ENCODE peak calls at places on chromosome 4, in seven cellular contexts. G is hepatocyte, R is activated T-cell treated with anti-CD3 and anti-CD28 coated beads for 1 hour, D is cerebellum, X is HT1080, I is HS-27A, Z is psoas muscle. B is an unnamed sample.

GRCh38 chr4:43337707-43338106 is 445.2 kb downstream of the GRXCR1 start:
- DNase-seq in G (no peak), R (no peak), D (no peak), X (peak; percentile 44), I (no peak), Z (no peak), B (peak; percentile 82)

GRCh38 chr4:139988863-139989765 is 164.9 kb downstream of the MAML3 start:
- DNase-seq in G (peak; percentile 75), R (no peak), D (no peak), X (peak; percentile 99), I (peak; percentile 89), Z (no peak), B (peak; percentile 98)

GRCh38 chr4:166512267-166512666 is 639.2 kb downstream of the TLL1 start:
- DNase-seq in G (no peak), R (no peak), D (no peak), X (no peak), I (no peak), Z (no peak), B (no peak)

GRCh38 chr4:34893382-34893781 is 1350.9 kb downstream of the ARAP2 start:
- DNase-seq in G (no peak), R (no peak), D (no peak), X (no peak), I (no peak), Z (no peak), B (no peak)

GRCh38 chr4:107647591-107647990 is 72.4 kb downstream of the PAPSS1 start:
- DNase-seq in G (no peak), R (no peak), D (no peak), X (no peak), I (no peak), Z (no peak), B (no peak)

GRCh38 chr4:65911720-65912119 is 241.4 kb upstream of the EPHA5 start:
- DNase-seq in G (no peak), R (no peak), D (no peak), X (no peak), I (no peak), Z (no peak), B (no peak)

GRCh38 chr4:47315346-47315745 is 148.2 kb downstream of the COMMD8 start:
- DNase-seq in G (no peak), R (no peak), D (no peak), X (peak; percentile 70), I (peak; percentile 11), Z (no peak), B (peak; percentile 68)

GRCh38 chr4:83613023-83613422 is 77.1 kb downstream of the GPAT3 start:
- DNase-seq in G (no peak), R (no peak), D (no peak), X (no peak), I (no peak), Z (no peak), B (no peak)

GRCh38 chr4:121139533-121140222 is 24.4 kb downstream of the TNIP3 start:
- DNase-seq in G (peak; percentile 6), R (no peak), D (no peak), X (peak; percentile 68), I (no peak), Z (no peak), B (peak; percentile 93)

GRCh38 chr4:186104114-186104894 is at the start of gene FAM149A:
- DNase-seq in G (peak; percentile 73), R (peak; percentile 46), D (peak; percentile 3), X (peak; percentile 31), I (no peak), Z (peak; percentile 53), B (peak; percentile 1)

GRCh38 chr4:97028785-97029184 is 1114.5 kb downstream of the STPG2 start:
- DNase-seq in G (no peak), R (no peak), D (no peak), X (no peak), I (no peak), Z (no peak), B (no peak)

GRCh38 chr4:41896648-41897047 is 38.6 kb upstream of the TMEM33 start:
- DNase-seq in G (no peak), R (no peak), D (no peak), X (no peak), I (no peak), Z (no peak), B (no peak)

GRCh38 chr4:61200991-61201526 is 933 bp downstream of the ADGRL3 start:
- DNase-seq in G (peak; percentile 53), R (no peak), D (peak; percentile 25), X (peak; percentile 28), I (no peak), Z (peak; percentile 42), B (peak; percentile 49)

GRCh38 chr4:138898282-138898681 is 117.3 kb upstream of the NOCT start:
- DNase-seq in G (peak; percentile 39), R (no peak), D (no peak), X (peak; percentile 11), I (no peak), Z (no peak), B (peak; percentile 40)

GRCh38 chr4:20326977-20327376 is 75.3 kb downstream of the SLIT2 start:
- DNase-seq in G (no peak), R (no peak), D (no peak), X (no peak), I (no peak), Z (no peak), B (no peak)

GRCh38 chr4:101807351-101807750 is 16.8 kb downstream of the BANK1 start:
- DNase-seq in G (no peak), R (no peak), D (no peak), X (no peak), I (no peak), Z (no peak), B (no peak)

GRCh38 chr4:153467897-153468262 is 1.7 kb downstream of the TMEM131L start:
- DNase-seq in G (no peak), R (no peak), D (no peak), X (no peak), I (no peak), Z (no peak), B (peak; percentile 46)

GRCh38 chr4:53507671-53508286 is 83.5 kb downstream of the LNX1 start:
- DNase-seq in G (no peak), R (no peak), D (no peak), X (peak; percentile 93), I (peak; percentile 74), Z (peak; percentile 88), B (peak; percentile 64)

GRCh38 chr4:174144081-174144480 is 139.4 kb downstream of the FBXO8 start:
- DNase-seq in G (no peak), R (no peak), D (no peak), X (no peak), I (no peak), Z (no peak), B (no peak)

GRCh38 chr4:93687304-93687703 is 141.2 kb upstream of the ATOH1 start:
- DNase-seq in G (no peak), R (no peak), D (no peak), X (no peak), I (no peak), Z (no peak), B (no peak)

GRCh38 chr4:186161138-186161537 is 30.2 kb upstream of the CYP4V2 start:
- DNase-seq in G (peak; percentile 3), R (no peak), D (no peak), X (no peak), I (no peak), Z (no peak), B (no peak)

B was measured in fibroblast of lung.